ENCODE peak calls at places on chromosome 1, in four cellular contexts. One of them, this sample, is unnamed.

GRCh38 chr1:76035053-76035452 is 39.5 kb upstream of the ST6GALNAC3 start:
- DNase-seq in mammary epithelial cell: no peak
- DNase-seq in psoas muscle: no peak
- DNase-seq in stimulated activated CD4-positive, alpha-beta T cell treated with anti-CD3 and anti-CD28 coated beads, Interleukin-4, amount 100 ng/mL, for 48 hours: no peak
- DNase-seq in this sample: no peak

GRCh38 chr1:117171900-117172501 is 38.7 kb downstream of the VTCN1 start:
- DNase-seq in mammary epithelial cell: peak
- DNase-seq in psoas muscle: peak
- DNase-seq in stimulated activated CD4-positive, alpha-beta T cell treated with anti-CD3 and anti-CD28 coated beads, Interleukin-4, amount 100 ng/mL, for 48 hours: no peak
- DNase-seq in this sample: no peak

GRCh38 chr1:163361123-163361934 is 39.6 kb downstream of the NUF2 start:
- DNase-seq in mammary epithelial cell: peak
- DNase-seq in psoas muscle: no peak
- DNase-seq in stimulated activated CD4-positive, alpha-beta T cell treated with anti-CD3 and anti-CD28 coated beads, Interleukin-4, amount 100 ng/mL, for 48 hours: no peak
- DNase-seq in this sample: no peak

GRCh38 chr1:43206721-43207228 is 34.6 kb downstream of the CFAP57 start:
- DNase-seq in mammary epithelial cell: peak
- DNase-seq in psoas muscle: no peak
- DNase-seq in stimulated activated CD4-positive, alpha-beta T cell treated with anti-CD3 and anti-CD28 coated beads, Interleukin-4, amount 100 ng/mL, for 48 hours: no peak
- DNase-seq in this sample: no peak

GRCh38 chr1:224217655-224218615 is 34.9 kb downstream of the DEGS1 start:
- DNase-seq in mammary epithelial cell: no peak
- DNase-seq in psoas muscle: no peak
- DNase-seq in stimulated activated CD4-positive, alpha-beta T cell treated with anti-CD3 and anti-CD28 coated beads, Interleukin-4, amount 100 ng/mL, for 48 hours: no peak
- DNase-seq in this sample: no peak

GRCh38 chr1:171965802-171966201 is 124.5 kb downstream of the DNM3 start:
- DNase-seq in mammary epithelial cell: peak
- DNase-seq in psoas muscle: no peak
- DNase-seq in stimulated activated CD4-positive, alpha-beta T cell treated with anti-CD3 and anti-CD28 coated beads, Interleukin-4, amount 100 ng/mL, for 48 hours: no peak
- DNase-seq in this sample: no peak

GRCh38 chr1:21565285-21565684 is 56.1 kb downstream of the ALPL start:
- DNase-seq in mammary epithelial cell: no peak
- DNase-seq in psoas muscle: no peak
- DNase-seq in stimulated activated CD4-positive, alpha-beta T cell treated with anti-CD3 and anti-CD28 coated beads, Interleukin-4, amount 100 ng/mL, for 48 hours: no peak
- DNase-seq in this sample: no peak

GRCh38 chr1:51295926-51296325 is 34.4 kb downstream of the TTC39A start:
- DNase-seq in mammary epithelial cell: no peak
- DNase-seq in psoas muscle: no peak
- DNase-seq in stimulated activated CD4-positive, alpha-beta T cell treated with anti-CD3 and anti-CD28 coated beads, Interleukin-4, amount 100 ng/mL, for 48 hours: no peak
- DNase-seq in this sample: no peak

GRCh38 chr1:214494706-214495105 is 56.7 kb downstream of the PTPN14 start:
- DNase-seq in mammary epithelial cell: peak
- DNase-seq in psoas muscle: no peak
- DNase-seq in stimulated activated CD4-positive, alpha-beta T cell treated with anti-CD3 and anti-CD28 coated beads, Interleukin-4, amount 100 ng/mL, for 48 hours: no peak
- DNase-seq in this sample: peak

GRCh38 chr1:1024421-1025415 is 4.8 kb downstream of the AGRN start:
- DNase-seq in mammary epithelial cell: peak
- DNase-seq in psoas muscle: no peak
- DNase-seq in stimulated activated CD4-positive, alpha-beta T cell treated with anti-CD3 and anti-CD28 coated beads, Interleukin-4, amount 100 ng/mL, for 48 hours: no peak
- DNase-seq in this sample: peak

GRCh38 chr1:8133657-8134430 is 107.7 kb upstream of the ERRFI1 start:
- DNase-seq in mammary epithelial cell: peak
- DNase-seq in psoas muscle: peak
- DNase-seq in stimulated activated CD4-positive, alpha-beta T cell treated with anti-CD3 and anti-CD28 coated beads, Interleukin-4, amount 100 ng/mL, for 48 hours: no peak
- DNase-seq in this sample: no peak

GRCh38 chr1:17213433-17214148 is 8.7 kb downstream of the PADI1 start:
- DNase-seq in mammary epithelial cell: no peak
- DNase-seq in psoas muscle: no peak
- DNase-seq in stimulated activated CD4-positive, alpha-beta T cell treated with anti-CD3 and anti-CD28 coated beads, Interleukin-4, amount 100 ng/mL, for 48 hours: no peak
- DNase-seq in this sample: no peak

GRCh38 chr1:1005774-1006304 is 5.9 kb upstream of the HES4 start:
- DNase-seq in mammary epithelial cell: no peak
- DNase-seq in psoas muscle: peak
- DNase-seq in stimulated activated CD4-positive, alpha-beta T cell treated with anti-CD3 and anti-CD28 coated beads, Interleukin-4, amount 100 ng/mL, for 48 hours: no peak
- DNase-seq in this sample: no peak

GRCh38 chr1:15994590-15995351 is 9.3 kb upstream of the SRARP start:
- DNase-seq in mammary epithelial cell: peak
- DNase-seq in psoas muscle: peak
- DNase-seq in stimulated activated CD4-positive, alpha-beta T cell treated with anti-CD3 and anti-CD28 coated beads, Interleukin-4, amount 100 ng/mL, for 48 hours: peak
- DNase-seq in this sample: no peak

GRCh38 chr1:152049291-152050073 is 12.7 kb upstream of the S100A11 start:
- DNase-seq in mammary epithelial cell: peak
- DNase-seq in psoas muscle: no peak
- DNase-seq in stimulated activated CD4-positive, alpha-beta T cell treated with anti-CD3 and anti-CD28 coated beads, Interleukin-4, amount 100 ng/mL, for 48 hours: no peak
- DNase-seq in this sample: no peak

GRCh38 chr1:67338642-67339041 is 31.0 kb downstream of the IL12RB2 start:
- DNase-seq in mammary epithelial cell: no peak
- DNase-seq in psoas muscle: no peak
- DNase-seq in stimulated activated CD4-positive, alpha-beta T cell treated with anti-CD3 and anti-CD28 coated beads, Interleukin-4, amount 100 ng/mL, for 48 hours: no peak
- DNase-seq in this sample: no peak

GRCh38 chr1:66436378-66437135 is 97.4 kb upstream of the SGIP1 start:
- DNase-seq in mammary epithelial cell: peak
- DNase-seq in psoas muscle: no peak
- DNase-seq in stimulated activated CD4-positive, alpha-beta T cell treated with anti-CD3 and anti-CD28 coated beads, Interleukin-4, amount 100 ng/mL, for 48 hours: peak
- DNase-seq in this sample: no peak

GRCh38 chr1:200740291-200741212 is 1.9 kb downstream of the CAMSAP2 start:
- DNase-seq in mammary epithelial cell: no peak
- DNase-seq in psoas muscle: no peak
- DNase-seq in stimulated activated CD4-positive, alpha-beta T cell treated with anti-CD3 and anti-CD28 coated beads, Interleukin-4, amount 100 ng/mL, for 48 hours: no peak
- DNase-seq in this sample: no peak

GRCh38 chr1:30366914-30367313 is 356.5 kb downstream of the MATN1 start:
- DNase-seq in mammary epithelial cell: no peak
- DNase-seq in psoas muscle: no peak
- DNase-seq in stimulated activated CD4-positive, alpha-beta T cell treated with anti-CD3 and anti-CD28 coated beads, Interleukin-4, amount 100 ng/mL, for 48 hours: no peak
- DNase-seq in this sample: no peak

GRCh38 chr1:109918077-109918606 is 7.5 kb downstream of the CSF1 start:
- DNase-seq in mammary epithelial cell: no peak
- DNase-seq in psoas muscle: no peak
- DNase-seq in stimulated activated CD4-positive, alpha-beta T cell treated with anti-CD3 and anti-CD28 coated beads, Interleukin-4, amount 100 ng/mL, for 48 hours: no peak
- DNase-seq in this sample: no peak

GRCh38 chr1:64519921-64520320 is 50.0 kb downstream of the CACHD1 start:
- DNase-seq in mammary epithelial cell: no peak
- DNase-seq in psoas muscle: no peak
- DNase-seq in stimulated activated CD4-positive, alpha-beta T cell treated with anti-CD3 and anti-CD28 coated beads, Interleukin-4, amount 100 ng/mL, for 48 hours: no peak
- DNase-seq in this sample: no peak

GRCh38 chr1:40476924-40477679 is at the start of gene ZFP69:
- DNase-seq in mammary epithelial cell: peak
- DNase-seq in psoas muscle: peak
- DNase-seq in stimulated activated CD4-positive, alpha-beta T cell treated with anti-CD3 and anti-CD28 coated beads, Interleukin-4, amount 100 ng/mL, for 48 hours: peak
- DNase-seq in this sample: peak

GRCh38 chr1:90710579-90711536 is 6.2 kb downstream of the BARHL2 start:
- DNase-seq in mammary epithelial cell: no peak
- DNase-seq in psoas muscle: no peak
- DNase-seq in stimulated activated CD4-positive, alpha-beta T cell treated with anti-CD3 and anti-CD28 coated beads, Interleukin-4, amount 100 ng/mL, for 48 hours: no peak
- DNase-seq in this sample: no peak

GRCh38 chr1:27341525-27342252 is at the start of gene SYTL1:
- DNase-seq in mammary epithelial cell: peak
- DNase-seq in psoas muscle: no peak
- DNase-seq in stimulated activated CD4-positive, alpha-beta T cell treated with anti-CD3 and anti-CD28 coated beads, Interleukin-4, amount 100 ng/mL, for 48 hours: no peak
- DNase-seq in this sample: peak

GRCh38 chr1:46242918-46243317 is 4.6 kb upstream of the RAD54L start:
- DNase-seq in mammary epithelial cell: no peak
- DNase-seq in psoas muscle: no peak
- DNase-seq in stimulated activated CD4-positive, alpha-beta T cell treated with anti-CD3 and anti-CD28 coated beads, Interleukin-4, amount 100 ng/mL, for 48 hours: no peak
- DNase-seq in this sample: no peak

GRCh38 chr1:4494558-4494957 is 159.9 kb upstream of the AJAP1 start:
- DNase-seq in mammary epithelial cell: no peak
- DNase-seq in psoas muscle: no peak
- DNase-seq in stimulated activated CD4-positive, alpha-beta T cell treated with anti-CD3 and anti-CD28 coated beads, Interleukin-4, amount 100 ng/mL, for 48 hours: no peak
- DNase-seq in this sample: no peak

GRCh38 chr1:200634449-200635122 is 14.0 kb upstream of the KIF14 start:
- DNase-seq in mammary epithelial cell: no peak
- DNase-seq in psoas muscle: no peak
- DNase-seq in stimulated activated CD4-positive, alpha-beta T cell treated with anti-CD3 and anti-CD28 coated beads, Interleukin-4, amount 100 ng/mL, for 48 hours: no peak
- DNase-seq in this sample: no peak

GRCh38 chr1:151009674-151010345 is 1.6 kb downstream of the PRUNE1 start:
- DNase-seq in mammary epithelial cell: no peak
- DNase-seq in psoas muscle: no peak
- DNase-seq in stimulated activated CD4-positive, alpha-beta T cell treated with anti-CD3 and anti-CD28 coated beads, Interleukin-4, amount 100 ng/mL, for 48 hours: no peak
- DNase-seq in this sample: no peak

GRCh38 chr1:156624814-156625435 is 5.7 kb downstream of the HAPLN2 start:
- DNase-seq in mammary epithelial cell: no peak
- DNase-seq in psoas muscle: no peak
- DNase-seq in stimulated activated CD4-positive, alpha-beta T cell treated with anti-CD3 and anti-CD28 coated beads, Interleukin-4, amount 100 ng/mL, for 48 hours: no peak
- DNase-seq in this sample: no peak

GRCh38 chr1:83887483-83887882 is 111.4 kb downstream of the TTLL7 start:
- DNase-seq in mammary epithelial cell: no peak
- DNase-seq in psoas muscle: no peak
- DNase-seq in stimulated activated CD4-positive, alpha-beta T cell treated with anti-CD3 and anti-CD28 coated beads, Interleukin-4, amount 100 ng/mL, for 48 hours: no peak
- DNase-seq in this sample: no peak

GRCh38 chr1:165497444-165498013 is 46.3 kb upstream of the LRRC52 start:
- DNase-seq in mammary epithelial cell: no peak
- DNase-seq in psoas muscle: no peak
- DNase-seq in stimulated activated CD4-positive, alpha-beta T cell treated with anti-CD3 and anti-CD28 coated beads, Interleukin-4, amount 100 ng/mL, for 48 hours: no peak
- DNase-seq in this sample: no peak

GRCh38 chr1:69523032-69523431 is 44.7 kb upstream of the LRRC7 start:
- DNase-seq in mammary epithelial cell: peak
- DNase-seq in psoas muscle: no peak
- DNase-seq in stimulated activated CD4-positive, alpha-beta T cell treated with anti-CD3 and anti-CD28 coated beads, Interleukin-4, amount 100 ng/mL, for 48 hours: no peak
- DNase-seq in this sample: no peak

GRCh38 chr1:237141471-237141870 is 99.5 kb downstream of the RYR2 start:
- DNase-seq in mammary epithelial cell: no peak
- DNase-seq in psoas muscle: no peak
- DNase-seq in stimulated activated CD4-positive, alpha-beta T cell treated with anti-CD3 and anti-CD28 coated beads, Interleukin-4, amount 100 ng/mL, for 48 hours: no peak
- DNase-seq in this sample: no peak

GRCh38 chr1:234961468-234962339 is 166.9 kb downstream of the TOMM20 start:
- DNase-seq in mammary epithelial cell: no peak
- DNase-seq in psoas muscle: no peak
- DNase-seq in stimulated activated CD4-positive, alpha-beta T cell treated with anti-CD3 and anti-CD28 coated beads, Interleukin-4, amount 100 ng/mL, for 48 hours: no peak
- DNase-seq in this sample: no peak

GRCh38 chr1:243409284-243409683 is 153.4 kb downstream of the SDCCAG8 start:
- DNase-seq in mammary epithelial cell: no peak
- DNase-seq in psoas muscle: no peak
- DNase-seq in stimulated activated CD4-positive, alpha-beta T cell treated with anti-CD3 and anti-CD28 coated beads, Interleukin-4, amount 100 ng/mL, for 48 hours: no peak
- DNase-seq in this sample: no peak

GRCh38 chr1:227749225-227749624 is 14.0 kb downstream of the SNAP47 start:
- DNase-seq in mammary epithelial cell: no peak
- DNase-seq in psoas muscle: no peak
- DNase-seq in stimulated activated CD4-positive, alpha-beta T cell treated with anti-CD3 and anti-CD28 coated beads, Interleukin-4, amount 100 ng/mL, for 48 hours: no peak
- DNase-seq in this sample: no peak

GRCh38 chr1:230073371-230074035 is 6.5 kb downstream of the GALNT2 start:
- DNase-seq in mammary epithelial cell: peak
- DNase-seq in psoas muscle: peak
- DNase-seq in stimulated activated CD4-positive, alpha-beta T cell treated with anti-CD3 and anti-CD28 coated beads, Interleukin-4, amount 100 ng/mL, for 48 hours: no peak
- DNase-seq in this sample: no peak

GRCh38 chr1:10771789-10772188 is 24.7 kb downstream of the CASZ1 start:
- DNase-seq in mammary epithelial cell: no peak
- DNase-seq in psoas muscle: no peak
- DNase-seq in stimulated activated CD4-positive, alpha-beta T cell treated with anti-CD3 and anti-CD28 coated beads, Interleukin-4, amount 100 ng/mL, for 48 hours: no peak
- DNase-seq in this sample: no peak

GRCh38 chr1:3158329-3158728 is 89.3 kb downstream of the PRDM16 start:
- DNase-seq in mammary epithelial cell: no peak
- DNase-seq in psoas muscle: no peak
- DNase-seq in stimulated activated CD4-positive, alpha-beta T cell treated with anti-CD3 and anti-CD28 coated beads, Interleukin-4, amount 100 ng/mL, for 48 hours: no peak
- DNase-seq in this sample: no peak

GRCh38 chr1:118122234-118123004 is 62.6 kb downstream of the SPAG17 start:
- DNase-seq in mammary epithelial cell: peak
- DNase-seq in psoas muscle: no peak
- DNase-seq in stimulated activated CD4-positive, alpha-beta T cell treated with anti-CD3 and anti-CD28 coated beads, Interleukin-4, amount 100 ng/mL, for 48 hours: no peak
- DNase-seq in this sample: no peak